ENCODE peak calls at places on chromosomes 11 and 22, in eight cellular contexts. O is nephron progenitor cell; X is head of caudate nucleus; G is activated CD8-positive, alpha-beta memory T cell treated with anti-CD3 and anti-CD28 coated beads, Interleukin-2, amount 50 U/mL, for 48 hours; V is neural crest cell; B is AG10803; N is CD4-positive, CD25-positive, alpha-beta regulatory T cell; F is chondrocyte. Q is an unnamed sample.

GRCh38 chr11:100851584-100852152 is 164.6 kb downstream of the ARHGAP42 start:
- DNase-seq in O (no peak), X (no peak), G (no peak), V (no peak), B (no peak), N (no peak), F (no peak), Q (no peak)

GRCh38 chr22:29096736-29097669 is 24.2 kb downstream of the KREMEN1 start:
- DNase-seq in O (peak; percentile 28), X (no peak), G (no peak), V (peak; percentile 15), B (no peak), N (no peak), F (no peak), Q (no peak)

GRCh38 chr11:19660076-19660475 is 52.6 kb upstream of the NAV2 start:
- DNase-seq in O (no peak), X (no peak), G (no peak), V (no peak), B (peak; percentile 49), N (peak; percentile 52), F (no peak), Q (no peak)

GRCh38 chr11:77619576-77620198 is 17.9 kb downstream of the CLNS1A start:
- DNase-seq in O (peak; percentile 15), X (no peak), G (no peak), V (peak; percentile 18), B (peak; percentile 49), N (peak; percentile 67), F (no peak), Q (peak; percentile 6)

GRCh38 chr22:20433686-20434241 is 3.9 kb downstream of the SCARF2 start:
- DNase-seq in O (no peak), X (no peak), G (no peak), V (no peak), B (no peak), N (no peak), F (peak; percentile 69), Q (no peak)

GRCh38 chr22:45159652-45160462 is 3.9 kb upstream of the NUP50 start:
- DNase-seq in O (no peak), X (no peak), G (no peak), V (no peak), B (no peak), N (no peak), F (no peak), Q (no peak)

GRCh38 chr11:64675417-64676252 is 47.4 kb downstream of the NRXN2 start:
- DNase-seq in O (peak; percentile 27), X (peak; percentile 52), G (no peak), V (no peak), B (peak; percentile 91), N (no peak), F (no peak), Q (no peak)

GRCh38 chr11:45384016-45384415 is 97.9 kb upstream of the SYT13 start:
- DNase-seq in O (no peak), X (no peak), G (no peak), V (no peak), B (no peak), N (no peak), F (peak; percentile 29), Q (no peak)

GRCh38 chr11:3160252-3161031 is 4.7 kb downstream of the OSBPL5 start:
- DNase-seq in O (peak; percentile 89), X (peak; percentile 82), G (no peak), V (peak; percentile 85), B (peak; percentile 88), N (peak; percentile 17), F (peak; percentile 96), Q (peak; percentile 44)

GRCh38 chr11:45461514-45461913 is 175.4 kb upstream of the SYT13 start:
- DNase-seq in O (no peak), X (no peak), G (no peak), V (no peak), B (no peak), N (no peak), F (no peak), Q (no peak)

GRCh38 chr22:28983788-28984441 is 77.7 kb downstream of the C22orf31 start:
- DNase-seq in O (no peak), X (no peak), G (no peak), V (no peak), B (peak; percentile 64), N (no peak), F (no peak), Q (no peak)

GRCh38 chr11:6681949-6682348 is 1.2 kb downstream of the MRPL17 start:
- DNase-seq in O (peak; percentile 8), X (no peak), G (no peak), V (no peak), B (peak; percentile 32), N (no peak), F (no peak), Q (no peak)

GRCh38 chr11:122717264-122717867 is 61.8 kb downstream of the UBASH3B start:
- DNase-seq in O (no peak), X (no peak), G (peak; percentile 72), V (no peak), B (no peak), N (peak; percentile 79), F (no peak), Q (peak; percentile 77)

GRCh38 chr22:35894464-35894878 is 134.2 kb downstream of the RBFOX2 start:
- DNase-seq in O (no peak), X (no peak), G (no peak), V (no peak), B (no peak), N (no peak), F (no peak), Q (peak; percentile 64)

GRCh38 chr11:111680486-111681175 is 78.4 kb downstream of the SIK2 start:
- DNase-seq in O (no peak), X (no peak), G (no peak), V (no peak), B (no peak), N (no peak), F (no peak), Q (no peak)

GRCh38 chr11:58316142-58316541 is 42.7 kb downstream of the OR5B17 start:
- DNase-seq in O (no peak), X (no peak), G (no peak), V (no peak), B (peak; percentile 39), N (no peak), F (no peak), Q (no peak)

GRCh38 chr11:46701078-46701654 is 335 bp downstream of the ZNF408 start:
- DNase-seq in O (no peak), X (no peak), G (no peak), V (no peak), B (no peak), N (no peak), F (no peak), Q (no peak)

GRCh38 chr11:40094954-40095353 is 1364.5 kb downstream of the LRRC4C start:
- DNase-seq in O (no peak), X (no peak), G (no peak), V (no peak), B (no peak), N (no peak), F (no peak), Q (no peak)

GRCh38 chr11:62130498-62131464 is 7.0 kb downstream of the INCENP start:
- DNase-seq in O (no peak), X (no peak), G (peak; percentile 25), V (no peak), B (no peak), N (no peak), F (peak; percentile 53), Q (no peak)

GRCh38 chr11:3049430-3050243 is 7.6 kb downstream of the CARS1 start:
- DNase-seq in O (no peak), X (peak; percentile 92), G (peak; percentile 66), V (no peak), B (peak; percentile 96), N (peak; percentile 80), F (peak; percentile 97), Q (peak; percentile 9)

GRCh38 chr11:85765835-85766234 is 45.1 kb downstream of the SYTL2 start:
- DNase-seq in O (no peak), X (no peak), G (no peak), V (no peak), B (no peak), N (no peak), F (no peak), Q (no peak)

GRCh38 chr11:45603930-45604682 is 61.3 kb downstream of the CHST1 start:
- DNase-seq in O (no peak), X (no peak), G (no peak), V (no peak), B (no peak), N (no peak), F (no peak), Q (no peak)

GRCh38 chr11:111088872-111089271 is 156.7 kb upstream of the POU2AF2 start:
- DNase-seq in O (no peak), X (no peak), G (no peak), V (no peak), B (no peak), N (no peak), F (no peak), Q (no peak)

GRCh38 chr11:85132839-85133238 is 494.3 kb downstream of the DLG2 start:
- DNase-seq in O (peak; percentile 29), X (peak; percentile 5), G (no peak), V (no peak), B (no peak), N (no peak), F (no peak), Q (no peak)

GRCh38 chr22:48379371-48379770 is 1448.3 kb downstream of the BRD1 start:
- DNase-seq in O (no peak), X (no peak), G (peak; percentile 6), V (no peak), B (no peak), N (no peak), F (peak; percentile 81), Q (no peak)

GRCh38 chr11:63670077-63670737 is 969 bp downstream of the ATL3 start:
- DNase-seq in O (no peak), X (no peak), G (no peak), V (no peak), B (peak; percentile 79), N (peak; percentile 35), F (no peak), Q (no peak)

GRCh38 chr11:127656266-127656879 is 655.8 kb upstream of the KIRREL3 start:
- DNase-seq in O (no peak), X (no peak), G (no peak), V (no peak), B (no peak), N (no peak), F (no peak), Q (no peak)

GRCh38 chr22:22914726-22915669 is 27.4 kb downstream of the IGLL5 start:
- DNase-seq in O (no peak), X (no peak), G (no peak), V (no peak), B (no peak), N (no peak), F (peak; percentile 43), Q (no peak)

GRCh38 chr22:17921871-17922821 is 102.2 kb downstream of the MICAL3 start:
- DNase-seq in O (peak; percentile 35), X (no peak), G (no peak), V (no peak), B (no peak), N (no peak), F (no peak), Q (no peak)

GRCh38 chr22:24118689-24119384 is 62.5 kb upstream of the SUSD2 start:
- DNase-seq in O (no peak), X (no peak), G (no peak), V (no peak), B (no peak), N (no peak), F (no peak), Q (no peak)

GRCh38 chr11:106379265-106379664 is 301.8 kb downstream of the AASDHPPT start:
- DNase-seq in O (no peak), X (no peak), G (no peak), V (no peak), B (no peak), N (no peak), F (no peak), Q (no peak)

GRCh38 chr11:118519549-118519948 is 7.7 kb upstream of the TTC36 start:
- DNase-seq in O (no peak), X (no peak), G (no peak), V (no peak), B (no peak), N (no peak), F (no peak), Q (no peak)

GRCh38 chr22:36304429-36304828 is 51.5 kb downstream of the APOL1 start:
- DNase-seq in O (no peak), X (no peak), G (no peak), V (no peak), B (no peak), N (no peak), F (no peak), Q (no peak)

GRCh38 chr22:40156001-40156516 is 21.7 kb upstream of the TNRC6B start:
- DNase-seq in O (no peak), X (no peak), G (no peak), V (no peak), B (no peak), N (peak; percentile 23), F (no peak), Q (no peak)

Q was measured in immature natural killer cell.